ENCODE peak calls at places on chromosomes 3 and 15, in four cellular contexts. L, W, G and Y are unnamed samples.

GRCh38 chr15:85618956-85619491 is 175.7 kb downstream of the KLHL25 start:
- DNase-seq in G (peak; percentile 79), W (no peak), L (peak; percentile 92), Y (no peak)

GRCh38 chr3:126132751-126133511 is 47.5 kb downstream of the ALDH1L1 start:
- DNase-seq in G (no peak), W (peak; percentile 16), L (peak; percentile 8), Y (peak; percentile 61)

GRCh38 chr3:65871305-65872141 is 167.2 kb downstream of the MAGI1 start:
- DNase-seq in G (peak; percentile 42), L (peak; percentile 23), W (peak; percentile 32), Y (no peak)

GRCh38 chr15:90316139-90316538 is 35.9 kb upstream of the ZNF774 start:
- DNase-seq in W (no peak), G (no peak), L (peak; percentile 55), Y (no peak)

GRCh38 chr15:42035362-42035761 is 14.5 kb upstream of the PLA2G4E start:
- DNase-seq in W (no peak), G (no peak), L (no peak), Y (no peak)

GRCh38 chr3:100072328-100073048 is 41.8 kb downstream of the FILIP1L start:
- DNase-seq in L (no peak), W (no peak), G (no peak), Y (no peak)

GRCh38 chr3:10140996-10141546 is 507 bp upstream of the VHL start:
- DNase-seq in G (no peak), L (no peak), W (no peak), Y (no peak)

GRCh38 chr3:57436195-57436761 is 107.9 kb downstream of the DNAH12 start:
- DNase-seq in W (no peak), G (no peak), L (no peak), Y (no peak)

GRCh38 chr3:73192036-73192738 is 130.7 kb downstream of the EBLN2 start:
- DNase-seq in W (peak; percentile 61), G (no peak), L (peak; percentile 16), Y (no peak)

GRCh38 chr3:4460334-4460733 is 6.7 kb downstream of the SUMF1 start:
- DNase-seq in L (no peak), W (no peak), G (no peak), Y (no peak)

GRCh38 chr15:24955549-24955929 is 752 bp downstream of the SNRPN start:
- DNase-seq in G (peak; percentile 43), W (peak; percentile 32), L (peak; percentile 16), Y (peak; percentile 82)

GRCh38 chr3:162441716-162442115 is 945.1 kb downstream of the OTOL1 start:
- DNase-seq in L (no peak), G (no peak), W (no peak), Y (no peak)

DNA sequence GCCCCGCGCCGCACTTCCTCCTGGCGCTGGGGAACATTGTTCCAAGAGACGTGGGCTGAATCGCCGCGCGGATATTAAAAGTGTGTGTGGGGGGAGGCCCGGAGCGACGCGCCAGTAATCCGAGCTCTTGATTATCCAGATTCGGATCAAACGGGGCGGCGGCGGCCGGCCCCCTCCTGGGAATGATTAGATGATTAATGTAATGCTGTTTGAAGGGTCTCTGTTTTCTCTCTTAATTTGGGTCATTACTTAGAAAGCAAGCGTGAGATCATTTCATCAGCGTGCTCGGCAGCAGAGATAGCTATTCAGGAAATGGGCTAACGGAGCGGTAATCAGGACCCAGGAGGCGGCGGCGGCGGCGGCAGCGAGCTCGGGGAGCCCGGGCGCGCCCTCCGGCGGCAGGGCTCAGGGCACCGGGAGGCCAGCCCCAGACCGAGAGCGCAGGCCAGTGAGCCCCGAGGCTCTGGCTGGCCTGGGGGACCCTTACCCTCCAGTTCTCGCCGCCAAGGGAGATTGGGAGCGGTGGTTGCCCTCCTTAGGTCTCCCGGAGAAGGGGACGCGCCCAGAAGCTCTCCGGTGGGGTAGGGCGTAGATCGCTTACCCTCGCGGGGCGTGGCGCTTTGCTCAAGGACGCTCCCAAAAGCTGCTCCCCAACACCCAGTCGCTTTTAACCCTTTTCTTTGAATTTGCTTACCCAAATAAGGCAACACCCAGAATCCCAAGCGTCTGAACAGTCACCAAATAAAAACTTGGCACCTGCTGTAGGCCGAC is 4.5 kb downstream of the FEZF2 start:
- DNase-seq in W (peak; percentile 56), L (no peak), G (no peak), Y (no peak)
- H3K27me3 ChIP-seq in W (peaks cover 70% of the 10 kb centered on the region), L (peaks cover 4% of the 10 kb centered on the region), G (no peaks in the 10 kb centered on the region), Y (peaks cover 87% of the 10 kb centered on the region)

DNA sequence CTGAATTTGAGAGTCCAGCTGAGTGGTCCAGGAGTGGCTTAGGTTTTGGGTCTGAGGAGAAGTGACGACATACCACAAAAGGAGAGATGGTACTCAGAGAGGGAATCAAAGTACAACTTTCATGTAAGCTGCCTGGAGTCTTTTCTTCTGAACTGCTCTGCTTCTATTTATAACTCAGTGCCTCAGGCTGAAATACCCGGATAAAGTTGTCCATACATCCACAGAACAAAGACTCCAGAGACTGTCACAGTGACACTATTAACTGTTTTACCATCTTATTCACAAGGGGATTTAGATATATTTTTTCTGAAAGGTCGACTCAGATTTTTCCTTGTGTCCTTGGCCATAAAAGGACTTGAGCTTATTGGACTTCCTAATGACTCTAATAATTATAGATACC is 264.3 kb upstream of the DNAJC19 start:
- DNase-seq in L (no peak), G (no peak), W (peak; percentile 9), Y (no peak)
- H3K27me3 ChIP-seq in L (no peaks in the 10 kb centered on the region), G (no peaks in the 10 kb centered on the region), W (no peaks in the 10 kb centered on the region), Y (no peaks in the 10 kb centered on the region)

GRCh38 chr3:151085889-151086483 is 522 bp downstream of the MED12L start:
- DNase-seq in G (peak; percentile 41), W (peak; percentile 82), L (no peak), Y (peak; percentile 86)

GRCh38 chr3:151085227-151085888 is at the start of gene MED12L:
- DNase-seq in G (peak; percentile 76), W (peak; percentile 95), L (peak; percentile 40), Y (peak; percentile 93)

GRCh38 chr3:151086484-151087456 is 1.3 kb downstream of the MED12L start:
- DNase-seq in L (peak; percentile 72), W (peak; percentile 89), G (peak; percentile 76), Y (peak; percentile 91)

GRCh38 chr3:151084893-151085226 is 604 bp upstream of the MED12L start:
- DNase-seq in L (no peak), G (no peak), W (no peak), Y (no peak)

GRCh38 chr3:151087648-151088047 is 2.2 kb downstream of the MED12L start:
- DNase-seq in W (no peak), G (no peak), L (no peak), Y (no peak)
- H3K27me3 ChIP-seq in W (peaks cover 75% of the 10 kb centered on the region), G (no peaks in the 10 kb centered on the region), L (no peaks in the 10 kb centered on the region), Y (peaks cover 41% of the 10 kb centered on the region)

GRCh38 chr3:101676219-101676764 is 640 bp downstream of the ZBTB11 start:
- DNase-seq in W (peak; percentile 97), G (peak; percentile 95), L (peak; percentile 93), Y (peak; percentile 100)
- H3K27me3 ChIP-seq in W (no peaks in the 10 kb centered on the region), G (no peaks in the 10 kb centered on the region), L (no peaks in the 10 kb centered on the region), Y (no peaks in the 10 kb centered on the region)

GRCh38 chr3:147395975-147396708 is 10.2 kb downstream of the ZIC4 start:
- DNase-seq in W (no peak), G (no peak), L (no peak), Y (peak; percentile 65)
- H3K27me3 ChIP-seq in W (peaks cover 29% of the 10 kb centered on the region), G (no peaks in the 10 kb centered on the region), L (peaks cover 20% of the 10 kb centered on the region), Y (peaks cover 99% of the 10 kb centered on the region)

GRCh38 chr3:16884084-16884747 is 539 bp upstream of the PLCL2 start:
- DNase-seq in L (peak; percentile 47), W (peak; percentile 95), G (peak; percentile 81), Y (peak; percentile 94)

GRCh38 chr3:16884748-16885587 is at the start of gene PLCL2:
- DNase-seq in G (peak; percentile 68), L (peak; percentile 39), W (peak; percentile 88), Y (peak; percentile 93)

GRCh38 chr3:16887130-16887529 is 2.4 kb downstream of the PLCL2 start:
- DNase-seq in W (no peak), L (no peak), G (no peak), Y (no peak)

GRCh38 chr3:16885948-16886683 is 1.4 kb downstream of the PLCL2 start:
- DNase-seq in L (no peak), W (no peak), G (no peak), Y (peak; percentile 77)

GRCh38 chr3:16885588-16885903 is 791 bp downstream of the PLCL2 start:
- DNase-seq in G (no peak), W (no peak), L (no peak), Y (no peak)
- H3K27me3 ChIP-seq in G (no peaks in the 10 kb centered on the region), W (no peaks in the 10 kb centered on the region), L (no peaks in the 10 kb centered on the region), Y (no peaks in the 10 kb centered on the region)

DNA sequence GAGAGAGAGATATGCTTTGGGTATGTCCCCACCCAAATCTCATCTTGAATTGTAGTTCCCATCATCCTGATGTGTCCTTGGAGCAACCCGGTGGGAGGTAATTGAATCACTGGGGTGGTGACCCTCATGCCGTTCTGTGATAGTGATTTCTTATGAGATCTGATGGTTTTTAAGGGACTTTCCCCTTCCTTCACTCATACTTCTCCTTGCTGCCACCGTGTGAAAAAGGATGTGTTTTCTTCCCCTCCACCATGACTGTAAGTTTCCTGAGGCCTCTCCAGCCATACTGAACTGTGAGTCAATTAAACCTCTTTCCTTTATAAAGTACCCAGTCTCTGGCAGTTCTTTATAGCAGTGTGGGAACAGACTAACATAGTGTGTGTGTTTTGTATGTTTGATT is 60.3 kb downstream of the EOMES start:
- DNase-seq in W (no peak), G (no peak), L (no peak), Y (no peak)
- H3K27me3 ChIP-seq in W (no peaks in the 10 kb centered on the region), G (no peaks in the 10 kb centered on the region), L (no peaks in the 10 kb centered on the region), Y (no peaks in the 10 kb centered on the region)

DNA sequence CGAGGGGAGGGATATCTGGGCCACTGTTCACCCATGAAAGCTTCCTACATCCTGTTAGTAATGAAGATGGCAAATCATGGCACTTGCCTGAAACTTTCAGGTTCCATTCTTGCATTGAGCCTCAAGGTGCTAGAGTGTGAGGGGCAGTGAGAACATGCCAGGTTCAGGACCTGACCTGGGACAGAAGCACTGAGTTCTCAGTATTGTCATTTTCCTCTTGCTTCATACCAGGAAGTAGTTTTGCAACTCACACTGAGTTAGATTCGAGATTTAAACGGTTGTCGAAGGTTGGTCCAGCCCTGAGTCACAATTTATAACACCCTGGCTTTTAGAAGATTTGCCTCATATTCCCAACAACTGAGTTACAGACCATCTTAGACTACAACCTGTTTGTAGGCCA is 11.8 kb upstream of the MEIS2 start:
- DNase-seq in W (no peak), L (peak; percentile 63), G (no peak), Y (no peak)
- H3K27me3 ChIP-seq in W (no peaks in the 10 kb centered on the region), L (no peaks in the 10 kb centered on the region), G (no peaks in the 10 kb centered on the region), Y (peaks cover 67% of the 10 kb centered on the region)